ENCODE peak calls at places on chromosome 14, in six cellular contexts. One of them, this sample, is unnamed.

GRCh38 chr14:94024549-94024948 is 1.6 kb upstream of the OTUB2 start:
- DNase-seq in GM13977: no peak
- DNase-seq in cardiac muscle cell: no peak
- DNase-seq in astrocyte of the spinal cord: no peak
- DNase-seq in fibroblast of lung: no peak
- DNase-seq in IMR-90: no peak
- DNase-seq in this sample: no peak

GRCh38 chr14:104085032-104085888 is at the start of gene ASPG:
- DNase-seq in GM13977: peak; percentile 72
- DNase-seq in cardiac muscle cell: peak; percentile 43
- DNase-seq in astrocyte of the spinal cord: no peak
- DNase-seq in fibroblast of lung: no peak
- DNase-seq in IMR-90: no peak
- DNase-seq in this sample: no peak

GRCh38 chr14:68397827-68398226 is 395.0 kb downstream of the ZFP36L1 start:
- DNase-seq in GM13977: no peak
- DNase-seq in cardiac muscle cell: no peak
- DNase-seq in astrocyte of the spinal cord: no peak
- DNase-seq in fibroblast of lung: peak; percentile 82
- DNase-seq in IMR-90: peak; percentile 74
- DNase-seq in this sample: no peak

GRCh38 chr14:48914382-48914781 is 671.8 kb downstream of the RPS29 start:
- DNase-seq in GM13977: no peak
- DNase-seq in cardiac muscle cell: no peak
- DNase-seq in astrocyte of the spinal cord: no peak
- DNase-seq in fibroblast of lung: no peak
- DNase-seq in IMR-90: no peak
- DNase-seq in this sample: no peak

GRCh38 chr14:46344327-46344937 is 307.1 kb downstream of the RPL10L start:
- DNase-seq in GM13977: peak; percentile 4
- DNase-seq in cardiac muscle cell: peak; percentile 33
- DNase-seq in astrocyte of the spinal cord: peak; percentile 11
- DNase-seq in fibroblast of lung: peak; percentile 10
- DNase-seq in IMR-90: no peak
- DNase-seq in this sample: peak; percentile 44

GRCh38 chr14:103623883-103624482 is 5.0 kb upstream of the KLC1 start:
- DNase-seq in GM13977: no peak
- DNase-seq in cardiac muscle cell: no peak
- DNase-seq in astrocyte of the spinal cord: no peak
- DNase-seq in fibroblast of lung: no peak
- DNase-seq in IMR-90: no peak
- DNase-seq in this sample: no peak

GRCh38 chr14:68140111-68140741 is 320.6 kb downstream of the RAD51B start:
- DNase-seq in GM13977: no peak
- DNase-seq in cardiac muscle cell: peak; percentile 26
- DNase-seq in astrocyte of the spinal cord: peak; percentile 97
- DNase-seq in fibroblast of lung: peak; percentile 100
- DNase-seq in IMR-90: peak; percentile 99
- DNase-seq in this sample: peak; percentile 80

GRCh38 chr14:77390188-77390587 is 13.0 kb downstream of the SAMD15 start:
- DNase-seq in GM13977: no peak
- DNase-seq in cardiac muscle cell: no peak
- DNase-seq in astrocyte of the spinal cord: no peak
- DNase-seq in fibroblast of lung: no peak
- DNase-seq in IMR-90: no peak
- DNase-seq in this sample: no peak

GRCh38 chr14:58572092-58572853 is 65.5 kb upstream of the DACT1 start:
- DNase-seq in GM13977: no peak
- DNase-seq in cardiac muscle cell: peak; percentile 23
- DNase-seq in astrocyte of the spinal cord: peak; percentile 44
- DNase-seq in fibroblast of lung: peak; percentile 72
- DNase-seq in IMR-90: peak; percentile 89
- DNase-seq in this sample: peak; percentile 33

GRCh38 chr14:70882771-70883492 is 24.3 kb upstream of the PCNX1 start:
- DNase-seq in GM13977: no peak
- DNase-seq in cardiac muscle cell: no peak
- DNase-seq in astrocyte of the spinal cord: peak; percentile 62
- DNase-seq in fibroblast of lung: peak; percentile 67
- DNase-seq in IMR-90: peak; percentile 66
- DNase-seq in this sample: peak; percentile 98

GRCh38 chr14:101019541-101019940 is 116.0 kb upstream of the RTL1 start:
- DNase-seq in GM13977: no peak
- DNase-seq in cardiac muscle cell: no peak
- DNase-seq in astrocyte of the spinal cord: no peak
- DNase-seq in fibroblast of lung: no peak
- DNase-seq in IMR-90: no peak
- DNase-seq in this sample: no peak

GRCh38 chr14:92516966-92517350 is 3.4 kb downstream of the RIN3 start:
- DNase-seq in GM13977: no peak
- DNase-seq in cardiac muscle cell: no peak
- DNase-seq in astrocyte of the spinal cord: no peak
- DNase-seq in fibroblast of lung: no peak
- DNase-seq in IMR-90: no peak
- DNase-seq in this sample: no peak

GRCh38 chr14:72844528-72844927 is 49.4 kb downstream of the DPF3 start:
- DNase-seq in GM13977: no peak
- DNase-seq in cardiac muscle cell: no peak
- DNase-seq in astrocyte of the spinal cord: no peak
- DNase-seq in fibroblast of lung: no peak
- DNase-seq in IMR-90: no peak
- DNase-seq in this sample: no peak

GRCh38 chr14:49951946-49952345 is 59.1 kb downstream of the ARF6 start:
- DNase-seq in GM13977: no peak
- DNase-seq in cardiac muscle cell: no peak
- DNase-seq in astrocyte of the spinal cord: no peak
- DNase-seq in fibroblast of lung: no peak
- DNase-seq in IMR-90: no peak
- DNase-seq in this sample: no peak

GRCh38 chr14:94312481-94313246 is 10.5 kb downstream of the SERPINA6 start:
- DNase-seq in GM13977: no peak
- DNase-seq in cardiac muscle cell: no peak
- DNase-seq in astrocyte of the spinal cord: no peak
- DNase-seq in fibroblast of lung: no peak
- DNase-seq in IMR-90: no peak
- DNase-seq in this sample: no peak

GRCh38 chr14:44778562-44778961 is 183.2 kb downstream of the KLHL28 start:
- DNase-seq in GM13977: no peak
- DNase-seq in cardiac muscle cell: no peak
- DNase-seq in astrocyte of the spinal cord: peak; percentile 45
- DNase-seq in fibroblast of lung: peak; percentile 87
- DNase-seq in IMR-90: peak; percentile 90
- DNase-seq in this sample: peak; percentile 29

GRCh38 chr14:69991422-69991821 is 112.2 kb downstream of the SMOC1 start:
- DNase-seq in GM13977: no peak
- DNase-seq in cardiac muscle cell: no peak
- DNase-seq in astrocyte of the spinal cord: no peak
- DNase-seq in fibroblast of lung: no peak
- DNase-seq in IMR-90: no peak
- DNase-seq in this sample: no peak

DNA sequence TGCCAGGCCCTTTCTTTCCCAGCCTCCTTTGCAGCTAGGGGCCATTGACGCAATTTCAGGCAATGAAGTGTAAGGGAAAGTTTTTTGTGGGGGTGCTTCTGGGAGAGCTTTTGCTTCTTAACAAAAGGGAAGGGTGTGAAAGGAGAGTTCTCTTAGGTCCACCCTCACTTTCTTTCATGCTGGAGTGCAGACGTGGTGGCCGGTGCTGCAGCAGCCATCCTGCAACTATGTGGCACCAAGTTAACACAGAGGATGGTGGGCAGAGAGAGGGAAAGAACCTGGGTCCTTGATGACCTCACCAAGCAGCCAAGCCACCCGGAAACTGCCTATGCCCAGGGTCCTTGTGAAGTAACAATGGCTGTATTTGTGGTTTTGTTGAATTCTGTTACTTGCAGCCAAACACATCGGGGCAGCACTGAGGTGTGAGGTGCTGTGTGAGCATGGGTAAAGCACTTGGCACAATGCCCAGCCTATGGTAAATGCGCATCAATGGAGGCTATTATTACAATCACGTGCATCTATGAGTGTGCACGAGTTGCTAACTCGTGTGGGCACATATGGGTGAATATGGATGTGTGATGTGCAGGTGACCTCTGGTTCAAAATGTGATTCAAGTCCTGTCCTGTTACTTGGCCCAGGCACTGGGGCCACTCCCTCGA is 122.6 kb downstream of the CALM1 start:
- DNase-seq in GM13977: no peak
- DNase-seq in cardiac muscle cell: no peak
- DNase-seq in astrocyte of the spinal cord: no peak
- DNase-seq in fibroblast of lung: no peak
- DNase-seq in IMR-90: no peak
- DNase-seq in this sample: no peak
- TF ChIP-seq CTCF in GM13977: no peak
- TF ChIP-seq CTCF in cardiac muscle cell: no peak
- TF ChIP-seq CTCF in astrocyte of the spinal cord: no peak
- TF ChIP-seq CTCF in fibroblast of lung: no peak
- TF ChIP-seq CTCF in IMR-90: no peak
- TF ChIP-seq CTCF in this sample: no peak

DNA sequence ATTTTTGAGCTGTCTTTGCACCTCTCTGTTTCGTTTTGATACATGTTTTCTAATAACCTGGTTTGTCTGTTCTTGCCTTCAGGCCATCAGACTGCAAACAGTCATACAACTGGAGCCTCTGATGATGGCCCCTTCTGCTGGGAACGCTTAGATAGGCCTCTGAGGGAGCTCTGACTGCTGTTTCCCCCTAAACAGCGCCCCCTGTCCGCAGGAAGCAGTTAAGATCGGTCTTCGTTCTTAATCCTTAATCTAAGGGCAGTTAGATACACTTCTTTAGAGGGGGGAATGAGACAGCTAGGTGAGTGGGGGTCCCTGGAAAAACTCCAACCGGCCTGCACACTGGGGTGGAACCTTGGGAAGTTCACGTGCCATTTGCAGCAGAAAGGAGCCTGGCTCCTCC is 1338.8 kb upstream of the SEL1L start:
- DNase-seq in GM13977: no peak
- DNase-seq in cardiac muscle cell: no peak
- DNase-seq in astrocyte of the spinal cord: no peak
- DNase-seq in fibroblast of lung: no peak
- DNase-seq in IMR-90: no peak
- DNase-seq in this sample: peak; percentile 47
- TF ChIP-seq CTCF in GM13977: peak; percentile 21
- TF ChIP-seq CTCF in cardiac muscle cell: peak; percentile 4
- TF ChIP-seq CTCF in astrocyte of the spinal cord: no peak
- TF ChIP-seq CTCF in fibroblast of lung: no peak
- TF ChIP-seq CTCF in IMR-90: no peak
- TF ChIP-seq CTCF in this sample: peak; percentile 60

DNA sequence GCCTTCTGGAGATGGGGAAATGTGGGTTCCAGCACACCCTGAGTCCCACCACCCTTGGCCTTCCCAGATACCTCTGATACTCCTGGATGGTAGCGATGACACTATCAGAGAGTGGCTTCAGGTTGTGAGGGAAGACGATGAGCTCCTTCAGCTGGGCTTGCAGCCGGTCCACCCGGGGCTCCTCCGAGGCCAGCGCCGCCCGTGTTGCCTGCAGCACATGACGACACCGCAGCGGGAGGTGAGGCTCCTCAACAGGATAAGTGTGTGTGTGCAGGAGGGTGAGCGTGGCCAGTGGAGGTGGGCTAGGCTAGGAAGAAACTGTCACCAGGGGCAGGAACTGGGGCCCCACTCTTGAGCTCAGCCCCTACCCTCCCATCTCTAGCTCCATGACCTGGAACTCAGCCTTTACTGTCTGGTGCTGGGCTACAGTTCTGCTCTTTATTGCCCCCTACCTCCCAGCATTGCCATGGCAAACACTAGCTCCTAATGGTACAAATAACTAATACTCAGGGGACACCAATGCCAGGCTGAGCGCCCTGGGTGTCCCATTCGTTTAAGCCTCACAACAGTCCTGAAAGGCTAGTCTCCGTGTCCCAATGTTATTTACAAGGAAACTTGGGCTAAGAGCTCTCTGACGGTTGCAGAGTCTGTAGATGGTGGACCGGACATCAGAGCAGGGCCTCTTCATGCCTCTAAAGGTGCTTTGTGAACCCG is 64.1 kb downstream of the SYNE3 start:
- DNase-seq in GM13977: peak; percentile 61
- DNase-seq in cardiac muscle cell: peak; percentile 14
- DNase-seq in astrocyte of the spinal cord: no peak
- DNase-seq in fibroblast of lung: no peak
- DNase-seq in IMR-90: no peak
- DNase-seq in this sample: peak; percentile 43
- TF ChIP-seq CTCF in GM13977: peak; percentile 42
- TF ChIP-seq CTCF in cardiac muscle cell: peak; percentile 60
- TF ChIP-seq CTCF in astrocyte of the spinal cord: peak; percentile 59
- TF ChIP-seq CTCF in fibroblast of lung: peak; percentile 34
- TF ChIP-seq CTCF in IMR-90: peak; percentile 49
- TF ChIP-seq CTCF in this sample: peak; percentile 65

GRCh38 chr14:74508292-74508731 is 14.7 kb downstream of the ISCA2 start:
- DNase-seq in GM13977: no peak
- DNase-seq in cardiac muscle cell: peak; percentile 55
- DNase-seq in astrocyte of the spinal cord: no peak
- DNase-seq in fibroblast of lung: no peak
- DNase-seq in IMR-90: no peak
- DNase-seq in this sample: no peak
- TF ChIP-seq CTCF in GM13977: peak; percentile 22
- TF ChIP-seq CTCF in cardiac muscle cell: peak; percentile 47
- TF ChIP-seq CTCF in astrocyte of the spinal cord: peak; percentile 73
- TF ChIP-seq CTCF in fibroblast of lung: no peak
- TF ChIP-seq CTCF in IMR-90: peak; percentile 52
- TF ChIP-seq CTCF in this sample: peak; percentile 48

This sample was measured in A673.